ENCODE peak calls at places on chromosomes 16 and 17, in five cellular contexts. One of them, this sample, is unnamed. For H3K4me1, the result is how much of the 10 kb centered on the place peaks cover.

GRCh38 chr17:21356537-21357127 is 19.5 kb upstream of the KCNJ12 start:
- DNase-seq in ovary: no peak
- DNase-seq in heart right ventricle: no peak
- DNase-seq in left ventricle myocardium inferior: no peak
- DNase-seq in esophagus squamous epithelium: no peak
- DNase-seq in this sample: no peak

GRCh38 chr16:57600048-57600835 is 28.2 kb upstream of the ADGRG1 start:
- DNase-seq in left ventricle myocardium inferior: no peak
- DNase-seq in ovary: no peak
- DNase-seq in heart right ventricle: peak
- DNase-seq in esophagus squamous epithelium: no peak
- DNase-seq in this sample: peak

GRCh38 chr16:48895142-48895541 is 285.2 kb upstream of the N4BP1 start:
- DNase-seq in left ventricle myocardium inferior: no peak
- DNase-seq in esophagus squamous epithelium: no peak
- DNase-seq in ovary: no peak
- DNase-seq in heart right ventricle: no peak
- DNase-seq in this sample: no peak

GRCh38 chr16:51719376-51719775 is 568.3 kb upstream of the SALL1 start:
- DNase-seq in left ventricle myocardium inferior: no peak
- DNase-seq in ovary: no peak
- DNase-seq in esophagus squamous epithelium: no peak
- DNase-seq in heart right ventricle: no peak
- DNase-seq in this sample: no peak

GRCh38 chr17:66737524-66737923 is 97.4 kb upstream of the CACNG5 start:
- DNase-seq in left ventricle myocardium inferior: peak
- DNase-seq in ovary: peak
- DNase-seq in heart right ventricle: peak
- DNase-seq in esophagus squamous epithelium: no peak
- DNase-seq in this sample: no peak

GRCh38 chr17:49252148-49252682 is 21.6 kb upstream of the PHOSPHO1 start:
- DNase-seq in left ventricle myocardium inferior: no peak
- DNase-seq in heart right ventricle: no peak
- DNase-seq in ovary: no peak
- DNase-seq in esophagus squamous epithelium: no peak
- DNase-seq in this sample: no peak

GRCh38 chr17:83156408-83156807 is 77.0 kb downstream of the METRNL start:
- DNase-seq in ovary: no peak
- DNase-seq in left ventricle myocardium inferior: no peak
- DNase-seq in heart right ventricle: no peak
- DNase-seq in esophagus squamous epithelium: no peak
- DNase-seq in this sample: no peak

GRCh38 chr17:39755550-39756375 is 18.0 kb downstream of the GRB7 start:
- DNase-seq in esophagus squamous epithelium: no peak
- DNase-seq in left ventricle myocardium inferior: no peak
- DNase-seq in heart right ventricle: no peak
- DNase-seq in ovary: no peak
- DNase-seq in this sample: no peak

GRCh38 chr17:27343972-27344607 is 50.2 kb downstream of the WSB1 start:
- DNase-seq in esophagus squamous epithelium: no peak
- DNase-seq in left ventricle myocardium inferior: no peak
- DNase-seq in ovary: no peak
- DNase-seq in heart right ventricle: no peak
- DNase-seq in this sample: no peak

GRCh38 chr16:35908942-35909341 is 2449.5 kb downstream of the TP53TG3F start:
- DNase-seq in esophagus squamous epithelium: no peak
- DNase-seq in heart right ventricle: no peak
- DNase-seq in left ventricle myocardium inferior: no peak
- DNase-seq in ovary: no peak
- DNase-seq in this sample: no peak

GRCh38 chr16:28090646-28091377 is 27.3 kb upstream of the GSG1L start:
- DNase-seq in heart right ventricle: no peak
- DNase-seq in left ventricle myocardium inferior: no peak
- DNase-seq in ovary: no peak
- DNase-seq in esophagus squamous epithelium: no peak
- DNase-seq in this sample: no peak

GRCh38 chr17:17760872-17761550 is 75.8 kb downstream of the SREBF1 start:
- DNase-seq in ovary: no peak
- DNase-seq in left ventricle myocardium inferior: no peak
- DNase-seq in esophagus squamous epithelium: no peak
- DNase-seq in heart right ventricle: no peak
- DNase-seq in this sample: no peak

GRCh38 chr17:52660692-52661091 is 502.2 kb upstream of the CA10 start:
- DNase-seq in heart right ventricle: no peak
- DNase-seq in left ventricle myocardium inferior: no peak
- DNase-seq in ovary: no peak
- DNase-seq in esophagus squamous epithelium: no peak
- DNase-seq in this sample: no peak

GRCh38 chr16:68219708-68220378 is 16.1 kb downstream of the ESRP2 start:
- DNase-seq in left ventricle myocardium inferior: no peak
- DNase-seq in esophagus squamous epithelium: no peak
- DNase-seq in heart right ventricle: no peak
- DNase-seq in ovary: no peak
- DNase-seq in this sample: no peak

GRCh38 chr17:29567362-29568330 is 809 bp upstream of the ABHD15 start:
- DNase-seq in ovary: peak
- DNase-seq in esophagus squamous epithelium: no peak
- DNase-seq in left ventricle myocardium inferior: peak
- DNase-seq in heart right ventricle: peak
- DNase-seq in this sample: peak

GRCh38 chr17:16080366-16080765 is 80.7 kb downstream of the TTC19 start:
- DNase-seq in ovary: no peak
- DNase-seq in heart right ventricle: no peak
- DNase-seq in left ventricle myocardium inferior: no peak
- DNase-seq in esophagus squamous epithelium: no peak
- DNase-seq in this sample: no peak

GRCh38 chr16:15643453-15644305 is 725 bp upstream of the MARF1 start:
- DNase-seq in esophagus squamous epithelium: no peak
- DNase-seq in ovary: peak
- DNase-seq in left ventricle myocardium inferior: no peak
- DNase-seq in heart right ventricle: no peak
- DNase-seq in this sample: peak

GRCh38 chr16:86052115-86052670 is 153.2 kb downstream of the IRF8 start:
- DNase-seq in esophagus squamous epithelium: no peak
- DNase-seq in heart right ventricle: no peak
- DNase-seq in left ventricle myocardium inferior: no peak
- DNase-seq in ovary: no peak
- DNase-seq in this sample: no peak

GRCh38 chr16:85436636-85437160 is 176.4 kb upstream of the GSE1 start:
- DNase-seq in esophagus squamous epithelium: no peak
- DNase-seq in ovary: peak
- DNase-seq in heart right ventricle: no peak
- DNase-seq in left ventricle myocardium inferior: no peak
- DNase-seq in this sample: peak

GRCh38 chr17:50173335-50173941 is 7.6 kb downstream of the SGCA start:
- DNase-seq in esophagus squamous epithelium: no peak
- DNase-seq in ovary: peak
- DNase-seq in left ventricle myocardium inferior: no peak
- DNase-seq in heart right ventricle: peak
- DNase-seq in this sample: peak

GRCh38 chr17:81527591-81528383 is at the start of gene FSCN2:
- DNase-seq in heart right ventricle: peak
- DNase-seq in left ventricle myocardium inferior: no peak
- DNase-seq in ovary: no peak
- DNase-seq in esophagus squamous epithelium: no peak
- DNase-seq in this sample: peak

GRCh38 chr17:75047398-75048098 is 523 bp downstream of the KCTD2 start:
- DNase-seq in ovary: peak
- DNase-seq in esophagus squamous epithelium: no peak
- DNase-seq in left ventricle myocardium inferior: peak
- DNase-seq in heart right ventricle: peak
- DNase-seq in this sample: peak

GRCh38 chr17:298791-299450 is 53.7 kb downstream of the RPH3AL start:
- DNase-seq in esophagus squamous epithelium: no peak
- DNase-seq in ovary: peak
- DNase-seq in left ventricle myocardium inferior: peak
- DNase-seq in heart right ventricle: peak
- DNase-seq in this sample: peak

GRCh38 chr17:40536731-40537171 is 28.5 kb downstream of the CCR7 start:
- DNase-seq in esophagus squamous epithelium: no peak
- DNase-seq in heart right ventricle: no peak
- DNase-seq in left ventricle myocardium inferior: no peak
- DNase-seq in ovary: peak
- DNase-seq in this sample: no peak

GRCh38 chr17:55561316-55561972 is 50.2 kb upstream of the SMIM36 start:
- DNase-seq in left ventricle myocardium inferior: no peak
- DNase-seq in heart right ventricle: no peak
- DNase-seq in ovary: no peak
- DNase-seq in esophagus squamous epithelium: no peak
- DNase-seq in this sample: no peak

DNA sequence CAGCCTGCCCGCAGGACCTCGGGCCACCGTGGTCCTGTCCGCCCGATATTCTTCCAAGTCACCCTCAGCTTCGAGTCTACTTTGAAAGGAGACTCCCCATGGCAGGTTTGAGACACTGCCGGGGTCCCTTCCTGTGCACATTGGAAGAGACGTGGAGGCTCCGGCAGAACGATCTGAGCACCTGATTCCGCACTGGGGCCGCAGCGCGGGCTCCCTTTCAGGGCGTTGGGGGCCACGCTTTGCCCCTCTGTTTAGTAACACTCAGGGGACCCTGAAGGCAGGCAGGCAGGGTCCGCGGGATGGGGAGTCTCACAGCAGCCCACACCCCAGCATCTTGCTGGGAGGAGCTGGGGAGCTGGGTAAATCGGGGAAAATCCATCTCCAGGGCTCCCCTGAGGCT is 30.6 kb downstream of the SOX8 start:
- DNase-seq in left ventricle myocardium inferior: no peak
- DNase-seq in esophagus squamous epithelium: no peak
- DNase-seq in ovary: no peak
- DNase-seq in heart right ventricle: no peak
- DNase-seq in this sample: no peak
- H3K4me1 ChIP-seq in left ventricle myocardium inferior: under half
- H3K4me1 ChIP-seq in esophagus squamous epithelium: under half
- H3K4me1 ChIP-seq in ovary: under half
- H3K4me1 ChIP-seq in heart right ventricle: under half
- H3K4me1 ChIP-seq in this sample: under half

GRCh38 chr17:64778367-64779290 is 116.5 kb upstream of the SMURF2 start:
- DNase-seq in ovary: no peak
- DNase-seq in heart right ventricle: no peak
- DNase-seq in left ventricle myocardium inferior: peak
- DNase-seq in esophagus squamous epithelium: no peak
- DNase-seq in this sample: no peak
- H3K27ac ChIP-seq in ovary: no peak
- H3K27ac ChIP-seq in heart right ventricle: no peak
- H3K27ac ChIP-seq in left ventricle myocardium inferior: peak
- H3K27ac ChIP-seq in esophagus squamous epithelium: peak
- H3K27ac ChIP-seq in this sample: no peak

GRCh38 chr17:10051112-10051511 is 146.0 kb upstream of the RCVRN start:
- DNase-seq in heart right ventricle: no peak
- DNase-seq in ovary: no peak
- DNase-seq in left ventricle myocardium inferior: no peak
- DNase-seq in esophagus squamous epithelium: no peak
- DNase-seq in this sample: no peak

GRCh38 chr17:10052414-10052813 is 146.0 kb downstream of the GAS7 start:
- DNase-seq in left ventricle myocardium inferior: no peak
- DNase-seq in ovary: no peak
- DNase-seq in heart right ventricle: no peak
- DNase-seq in esophagus squamous epithelium: no peak
- DNase-seq in this sample: no peak

GRCh38 chr17:10053976-10054551 is 144.3 kb downstream of the GAS7 start:
- DNase-seq in esophagus squamous epithelium: no peak
- DNase-seq in ovary: no peak
- DNase-seq in left ventricle myocardium inferior: no peak
- DNase-seq in heart right ventricle: no peak
- DNase-seq in this sample: no peak

GRCh38 chr17:10048951-10049350 is 143.9 kb upstream of the RCVRN start:
- DNase-seq in esophagus squamous epithelium: no peak
- DNase-seq in ovary: no peak
- DNase-seq in heart right ventricle: no peak
- DNase-seq in left ventricle myocardium inferior: no peak
- DNase-seq in this sample: no peak

GRCh38 chr17:10050597-10051101 is 145.6 kb upstream of the RCVRN start:
- DNase-seq in esophagus squamous epithelium: no peak
- DNase-seq in left ventricle myocardium inferior: no peak
- DNase-seq in ovary: no peak
- DNase-seq in heart right ventricle: peak
- DNase-seq in this sample: no peak
- H3K4me3 ChIP-seq in esophagus squamous epithelium: no peak
- H3K4me3 ChIP-seq in left ventricle myocardium inferior: no peak
- H3K4me3 ChIP-seq in ovary: no peak
- H3K4me3 ChIP-seq in heart right ventricle: no peak
- H3K4me3 ChIP-seq in this sample: no peak

DNA sequence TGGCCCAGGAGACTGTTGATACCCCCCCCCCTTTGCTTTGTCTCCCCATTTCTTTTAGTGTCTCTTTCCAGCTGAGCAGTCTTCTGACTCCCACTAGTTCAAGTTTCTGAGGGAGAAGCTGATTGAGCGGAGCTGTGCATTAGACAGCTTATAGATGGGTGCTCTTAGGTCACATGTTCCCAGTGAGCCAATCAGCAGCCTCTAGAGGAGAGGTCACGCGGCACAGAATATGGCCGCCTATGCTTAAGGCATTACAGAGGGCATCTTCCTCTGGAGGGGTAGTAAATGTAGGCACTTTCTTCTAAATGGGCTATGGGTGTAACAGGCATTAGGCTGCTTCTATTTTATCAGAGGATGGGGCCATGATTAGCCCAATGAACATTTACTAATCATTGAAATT is 131.6 kb downstream of the CDH13 start:
- DNase-seq in heart right ventricle: no peak
- DNase-seq in left ventricle myocardium inferior: no peak
- DNase-seq in ovary: no peak
- DNase-seq in esophagus squamous epithelium: no peak
- DNase-seq in this sample: no peak
- H3K4me1 ChIP-seq in heart right ventricle: under half
- H3K4me1 ChIP-seq in left ventricle myocardium inferior: half or more
- H3K4me1 ChIP-seq in ovary: under half
- H3K4me1 ChIP-seq in esophagus squamous epithelium: under half
- H3K4me1 ChIP-seq in this sample: under half